ENCODE peak calls at places on chromosomes 16 and 17, in five cellular contexts. One of them, this sample, is unnamed.

GRCh38 chr17:17809527-17810373 is 27.0 kb downstream of the SREBF1 start:
- DNase-seq in left lung: peak
- DNase-seq in H9: peak
- DNase-seq in fibroblast of pulmonary artery: peak
- DNase-seq in heart right ventricle: peak
- DNase-seq in this sample: peak

GRCh38 chr17:13616031-13616430 is 14.3 kb upstream of the HS3ST3A1 start:
- DNase-seq in left lung: no peak
- DNase-seq in H9: no peak
- DNase-seq in fibroblast of pulmonary artery: no peak
- DNase-seq in heart right ventricle: no peak
- DNase-seq in this sample: no peak

GRCh38 chr17:81900181-81900820 is 1.7 kb upstream of the NPB start:
- DNase-seq in left lung: no peak
- DNase-seq in H9: peak
- DNase-seq in fibroblast of pulmonary artery: no peak
- DNase-seq in heart right ventricle: no peak
- DNase-seq in this sample: no peak

GRCh38 chr16:88539261-88539651 is 30.9 kb upstream of the ZC3H18 start:
- DNase-seq in left lung: peak
- DNase-seq in H9: no peak
- DNase-seq in fibroblast of pulmonary artery: no peak
- DNase-seq in heart right ventricle: no peak
- DNase-seq in this sample: no peak

GRCh38 chr16:19092653-19093410 is 20.9 kb upstream of the ITPRIPL2 start:
- DNase-seq in left lung: no peak
- DNase-seq in H9: no peak
- DNase-seq in fibroblast of pulmonary artery: no peak
- DNase-seq in heart right ventricle: no peak
- DNase-seq in this sample: no peak

GRCh38 chr16:4500283-4500682 is 24.1 kb downstream of the HMOX2 start:
- DNase-seq in left lung: no peak
- DNase-seq in H9: no peak
- DNase-seq in fibroblast of pulmonary artery: peak
- DNase-seq in heart right ventricle: no peak
- DNase-seq in this sample: no peak

GRCh38 chr16:31417916-31418315 is 10.2 kb downstream of the COX6A2 start:
- DNase-seq in left lung: no peak
- DNase-seq in H9: no peak
- DNase-seq in fibroblast of pulmonary artery: no peak
- DNase-seq in heart right ventricle: no peak
- DNase-seq in this sample: no peak

GRCh38 chr17:1716912-1717695 is 6.9 kb upstream of the TLCD2 start:
- DNase-seq in left lung: peak
- DNase-seq in H9: peak
- DNase-seq in fibroblast of pulmonary artery: peak
- DNase-seq in heart right ventricle: peak
- DNase-seq in this sample: peak

GRCh38 chr17:83132251-83133081 is 53.1 kb downstream of the METRNL start:
- DNase-seq in left lung: peak
- DNase-seq in H9: peak
- DNase-seq in fibroblast of pulmonary artery: no peak
- DNase-seq in heart right ventricle: peak
- DNase-seq in this sample: no peak

GRCh38 chr17:44014437-44015172 is at the start of gene TMEM101:
- DNase-seq in left lung: peak
- DNase-seq in H9: peak
- DNase-seq in fibroblast of pulmonary artery: peak
- DNase-seq in heart right ventricle: peak
- DNase-seq in this sample: peak

GRCh38 chr16:82042144-82042543 is 7.1 kb downstream of the HSD17B2 start:
- DNase-seq in left lung: no peak
- DNase-seq in H9: no peak
- DNase-seq in fibroblast of pulmonary artery: no peak
- DNase-seq in heart right ventricle: no peak
- DNase-seq in this sample: no peak

GRCh38 chr16:75695708-75696107 is 5.6 kb downstream of the DUXB start:
- DNase-seq in left lung: no peak
- DNase-seq in H9: no peak
- DNase-seq in fibroblast of pulmonary artery: no peak
- DNase-seq in heart right ventricle: no peak
- DNase-seq in this sample: no peak

DNA sequence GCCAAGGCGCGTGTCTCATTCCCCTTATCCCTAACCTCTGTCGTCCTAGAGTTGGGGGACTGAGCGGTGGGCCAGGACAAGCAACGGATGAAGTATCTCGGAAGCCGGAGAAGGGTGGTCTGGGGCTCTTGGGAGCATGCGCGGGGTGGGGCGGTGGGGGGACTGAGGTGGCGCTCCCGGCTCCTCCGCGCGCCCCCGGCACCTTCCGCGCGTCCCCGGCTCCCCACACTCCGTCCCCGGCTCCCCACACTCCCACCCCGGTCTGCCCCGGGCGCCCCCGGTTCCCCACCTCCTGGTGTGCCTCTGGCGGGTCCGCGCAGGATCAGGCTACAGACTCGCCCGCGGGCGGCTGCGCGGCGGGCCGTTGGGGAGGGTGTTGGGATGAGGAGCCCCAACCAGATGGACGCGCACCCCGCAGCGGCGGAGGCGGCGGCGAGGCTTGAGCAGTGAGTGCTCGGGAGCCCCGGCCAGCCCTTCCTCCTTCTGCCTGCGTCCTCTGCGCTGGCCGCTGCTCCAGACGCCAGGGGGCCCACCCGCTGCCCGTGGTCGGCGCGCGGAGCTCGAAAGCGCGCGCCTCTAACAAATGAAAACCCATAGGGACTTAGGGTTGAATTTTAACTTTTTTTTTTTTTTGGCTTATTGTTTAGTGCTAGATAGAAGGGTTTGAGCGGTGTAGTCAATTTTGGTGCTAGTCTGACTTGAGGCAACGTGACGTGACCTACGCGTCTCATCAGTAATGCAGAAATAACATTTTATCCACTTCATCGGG is 5.6 kb upstream of the CRYM start:
- DNase-seq in left lung: peak
- DNase-seq in H9: peak
- DNase-seq in fibroblast of pulmonary artery: peak
- DNase-seq in heart right ventricle: peak
- DNase-seq in this sample: peak
- TF ChIP-seq CTCF in left lung: peak
- TF ChIP-seq CTCF in H9: peak
- TF ChIP-seq CTCF in fibroblast of pulmonary artery: peak
- TF ChIP-seq CTCF in heart right ventricle: peak
- TF ChIP-seq CTCF in this sample: peak

GRCh38 chr17:11986179-11986938 is 10.9 kb downstream of the ZNF18 start:
- DNase-seq in left lung: no peak
- DNase-seq in H9: no peak
- DNase-seq in fibroblast of pulmonary artery: no peak
- DNase-seq in heart right ventricle: no peak
- DNase-seq in this sample: no peak
- TF ChIP-seq CTCF in left lung: no peak
- TF ChIP-seq CTCF in H9: no peak
- TF ChIP-seq CTCF in fibroblast of pulmonary artery: no peak
- TF ChIP-seq CTCF in heart right ventricle: no peak
- TF ChIP-seq CTCF in this sample: no peak

DNA sequence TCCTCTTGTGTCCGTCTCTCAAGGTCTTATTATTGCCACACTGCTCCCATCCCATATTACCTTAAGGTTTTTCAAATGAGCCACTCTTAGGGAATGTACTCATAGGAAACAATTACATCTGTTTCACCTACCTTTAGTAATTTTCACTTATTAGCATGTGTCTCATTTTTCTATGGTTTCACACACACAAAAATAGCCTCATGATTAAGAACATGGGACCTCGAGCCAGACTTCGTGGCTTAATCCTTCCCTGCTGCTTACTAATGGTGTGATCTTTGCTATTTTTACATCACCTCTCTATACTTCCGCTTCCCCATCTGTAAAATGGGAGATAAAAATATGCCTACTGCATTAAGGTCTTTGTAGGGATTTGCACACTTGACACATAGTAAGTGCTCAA is 38.5 kb downstream of the OTOA start:
- DNase-seq in left lung: no peak
- DNase-seq in H9: no peak
- DNase-seq in fibroblast of pulmonary artery: no peak
- DNase-seq in heart right ventricle: no peak
- DNase-seq in this sample: no peak
- TF ChIP-seq CTCF in left lung: no peak
- TF ChIP-seq CTCF in H9: no peak
- TF ChIP-seq CTCF in fibroblast of pulmonary artery: no peak
- TF ChIP-seq CTCF in heart right ventricle: no peak
- TF ChIP-seq CTCF in this sample: no peak

GRCh38 chr17:76565728-76566612 is 19.7 kb downstream of the ST6GALNAC2 start:
- DNase-seq in left lung: no peak
- DNase-seq in H9: peak
- DNase-seq in fibroblast of pulmonary artery: no peak
- DNase-seq in heart right ventricle: no peak
- DNase-seq in this sample: no peak
- TF ChIP-seq CTCF in left lung: no peak
- TF ChIP-seq CTCF in H9: peak
- TF ChIP-seq CTCF in fibroblast of pulmonary artery: no peak
- TF ChIP-seq CTCF in heart right ventricle: no peak
- TF ChIP-seq CTCF in this sample: no peak

GRCh38 chr17:40916366-40916765 is 21.1 kb downstream of the KRT23 start:
- DNase-seq in left lung: no peak
- DNase-seq in H9: no peak
- DNase-seq in fibroblast of pulmonary artery: no peak
- DNase-seq in heart right ventricle: no peak
- DNase-seq in this sample: no peak
- TF ChIP-seq CTCF in left lung: no peak
- TF ChIP-seq CTCF in H9: no peak
- TF ChIP-seq CTCF in fibroblast of pulmonary artery: no peak
- TF ChIP-seq CTCF in heart right ventricle: no peak
- TF ChIP-seq CTCF in this sample: no peak

DNA sequence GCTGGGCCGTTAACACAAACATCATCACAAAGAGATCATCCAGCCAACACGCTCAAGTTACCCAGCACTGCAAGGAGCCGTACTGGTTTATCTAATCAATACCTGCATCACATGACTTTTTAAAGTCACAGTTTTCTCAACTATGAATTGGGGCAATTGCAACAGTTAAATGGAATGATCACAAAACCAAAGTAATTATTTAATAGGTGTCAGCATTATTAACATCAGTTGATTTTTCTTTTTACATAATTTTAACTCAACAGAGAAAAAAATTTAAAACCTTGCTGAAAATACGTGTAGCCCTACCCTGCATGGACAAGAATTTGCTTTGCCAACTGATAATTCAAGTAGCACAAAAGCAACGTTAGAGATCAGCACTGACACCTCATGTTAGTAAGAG is 95.7 kb upstream of the SOX9 start:
- DNase-seq in left lung: no peak
- DNase-seq in H9: no peak
- DNase-seq in fibroblast of pulmonary artery: no peak
- DNase-seq in heart right ventricle: no peak
- DNase-seq in this sample: no peak
- TF ChIP-seq CTCF in left lung: no peak
- TF ChIP-seq CTCF in H9: no peak
- TF ChIP-seq CTCF in fibroblast of pulmonary artery: no peak
- TF ChIP-seq CTCF in heart right ventricle: no peak
- TF ChIP-seq CTCF in this sample: no peak

DNA sequence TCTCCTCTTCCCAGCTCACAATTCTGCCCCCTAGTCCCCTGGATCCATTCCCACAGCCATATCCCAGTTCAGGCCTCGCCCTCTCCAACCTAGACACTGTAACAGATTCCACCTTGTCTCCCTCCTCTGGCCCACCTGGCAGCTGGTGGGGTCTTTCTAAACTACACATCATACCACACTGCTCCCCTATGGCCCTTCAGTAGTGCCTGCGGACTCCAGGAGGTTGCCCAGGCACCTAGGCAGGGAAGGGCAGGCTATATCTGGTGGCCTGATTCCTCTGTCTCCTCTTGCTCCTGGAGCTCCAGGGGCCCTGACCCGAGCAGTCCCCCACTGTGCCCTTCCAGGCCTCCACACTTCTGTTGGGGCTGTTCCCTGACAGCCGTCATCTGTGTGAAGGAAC is 64.5 kb downstream of the SMPD3 start:
- DNase-seq in left lung: peak
- DNase-seq in H9: no peak
- DNase-seq in fibroblast of pulmonary artery: no peak
- DNase-seq in heart right ventricle: no peak
- DNase-seq in this sample: no peak
- TF ChIP-seq CTCF in left lung: no peak
- TF ChIP-seq CTCF in H9: no peak
- TF ChIP-seq CTCF in fibroblast of pulmonary artery: no peak
- TF ChIP-seq CTCF in heart right ventricle: no peak
- TF ChIP-seq CTCF in this sample: no peak

GRCh38 chr16:57628008-57628781 is at the start of gene ADGRG1:
- DNase-seq in left lung: peak
- DNase-seq in H9: peak
- DNase-seq in fibroblast of pulmonary artery: peak
- DNase-seq in heart right ventricle: peak
- DNase-seq in this sample: peak
- TF ChIP-seq CTCF in left lung: no peak
- TF ChIP-seq CTCF in H9: peak
- TF ChIP-seq CTCF in fibroblast of pulmonary artery: no peak
- TF ChIP-seq CTCF in heart right ventricle: no peak
- TF ChIP-seq CTCF in this sample: no peak

GRCh38 chr17:28982191-28982793 is 23.5 kb downstream of the SEZ6 start:
- DNase-seq in left lung: no peak
- DNase-seq in H9: no peak
- DNase-seq in fibroblast of pulmonary artery: peak
- DNase-seq in heart right ventricle: no peak
- DNase-seq in this sample: no peak
- TF ChIP-seq CTCF in left lung: no peak
- TF ChIP-seq CTCF in H9: no peak
- TF ChIP-seq CTCF in fibroblast of pulmonary artery: no peak
- TF ChIP-seq CTCF in heart right ventricle: no peak
- TF ChIP-seq CTCF in this sample: no peak